ENCODE peak calls at places on chromosomes 12 and 14, in nine cellular contexts. X, E, S, Q, T, I, B, G and Z are unnamed samples.

GRCh38 chr14:26323781-26324363 is 274.0 kb downstream of the NOVA1 start:
- DNase-seq in X (no peak), E (no peak), S (no peak), Q (no peak), T (no peak), I (no peak), B (no peak), G (no peak), Z (no peak)

GRCh38 chr14:105144666-105145380 is 23.8 kb downstream of the JAG2 start:
- DNase-seq in X (no peak), E (no peak), S (peak; percentile 10), Q (no peak), T (no peak), I (no peak), B (no peak), G (no peak), Z (peak; percentile 48)

GRCh38 chr14:70858641-70859040 is 48.6 kb upstream of the PCNX1 start:
- DNase-seq in X (no peak), E (no peak), S (no peak), Q (no peak), T (no peak), I (no peak), B (no peak), G (no peak), Z (no peak)

GRCh38 chr12:91899056-91899455 is 246.6 kb downstream of the BTG1 start:
- DNase-seq in X (no peak), E (no peak), S (no peak), Q (no peak), T (no peak), I (no peak), B (no peak), G (no peak), Z (no peak)

GRCh38 chr12:11944321-11944720 is 126.4 kb upstream of the BCL2L14 start:
- DNase-seq in X (no peak), E (no peak), S (no peak), Q (no peak), T (no peak), I (no peak), B (no peak), G (no peak), Z (no peak)

GRCh38 chr12:93111791-93112208 is 182.7 kb upstream of the EEA1 start:
- DNase-seq in X (no peak), E (no peak), S (no peak), Q (no peak), T (peak; percentile 57), I (no peak), B (no peak), G (peak; percentile 20), Z (no peak)

GRCh38 chr12:4444031-4444430 is 1.6 kb downstream of the FGF6 start:
- DNase-seq in X (no peak), E (no peak), S (no peak), Q (no peak), T (no peak), I (no peak), B (no peak), G (no peak), Z (no peak)

GRCh38 chr12:118299791-118300460 is 72.8 kb downstream of the TAOK3 start:
- DNase-seq in X (no peak), E (no peak), S (no peak), Q (no peak), T (no peak), I (no peak), B (no peak), G (no peak), Z (no peak)

GRCh38 chr12:3101309-3102022 is 24.3 kb downstream of the TSPAN9 start:
- DNase-seq in X (no peak), E (no peak), S (no peak), Q (no peak), T (no peak), I (no peak), B (no peak), G (no peak), Z (no peak)

GRCh38 chr14:57136669-57137068 is 132.0 kb downstream of the EXOC5 start:
- DNase-seq in X (no peak), E (no peak), S (peak; percentile 38), Q (no peak), T (no peak), I (no peak), B (no peak), G (no peak), Z (peak; percentile 49)

GRCh38 chr12:54439521-54440255 is 20.6 kb upstream of the ITGA5 start:
- DNase-seq in X (no peak), E (no peak), S (no peak), Q (peak; percentile 87), T (peak; percentile 84), I (peak; percentile 64), B (peak; percentile 84), G (peak; percentile 85), Z (peak; percentile 65)

GRCh38 chr12:88336071-88336768 is 194.1 kb downstream of the TMTC3 start:
- DNase-seq in X (no peak), E (no peak), S (no peak), Q (no peak), T (no peak), I (no peak), B (no peak), G (no peak), Z (no peak)

GRCh38 chr12:32519047-32519446 is 119.7 kb downstream of the FGD4 start:
- DNase-seq in X (no peak), E (no peak), S (no peak), Q (no peak), T (no peak), I (no peak), B (no peak), G (no peak), Z (no peak)

GRCh38 chr14:79016828-79017505 is 846.8 kb downstream of the NRXN3 start:
- DNase-seq in X (no peak), E (no peak), S (no peak), Q (peak; percentile 92), T (peak; percentile 76), I (peak; percentile 70), B (no peak), G (peak; percentile 88), Z (no peak)

GRCh38 chr12:94793191-94793595 is 142.8 kb upstream of the TMCC3 start:
- DNase-seq in X (no peak), E (no peak), S (no peak), Q (no peak), T (no peak), I (no peak), B (no peak), G (no peak), Z (peak; percentile 74)

GRCh38 chr12:106736051-106736957 is 38.2 kb upstream of the RIC8B start:
- DNase-seq in X (no peak), E (no peak), S (no peak), Q (no peak), T (no peak), I (no peak), B (no peak), G (no peak), Z (peak; percentile 55)

GRCh38 chr12:124481772-124482566 is 85.4 kb downstream of the NCOR2 start:
- DNase-seq in X (no peak), E (no peak), S (no peak), Q (no peak), T (no peak), I (no peak), B (no peak), G (no peak), Z (no peak)

GRCh38 chr12:118034429-118035193 is 18.1 kb downstream of the RFC5 start:
- DNase-seq in X (no peak), E (no peak), S (no peak), Q (peak; percentile 71), T (peak; percentile 60), I (peak; percentile 33), B (peak; percentile 66), G (peak; percentile 80), Z (peak; percentile 80)

GRCh38 chr14:61749867-61750266 is 12.4 kb upstream of the SNAPC1 start:
- DNase-seq in X (no peak), E (no peak), S (no peak), Q (no peak), T (no peak), I (no peak), B (peak; percentile 40), G (no peak), Z (no peak)

GRCh38 chr12:104411826-104412626 is 44.7 kb upstream of the CHST11 start:
- DNase-seq in X (no peak), E (no peak), S (no peak), Q (no peak), T (peak; percentile 39), I (no peak), B (peak; percentile 2), G (peak; percentile 31), Z (peak; percentile 70)

GRCh38 chr12:21827135-21827534 is 52.6 kb upstream of the KCNJ8 start:
- DNase-seq in X (no peak), E (no peak), S (no peak), Q (no peak), T (no peak), I (no peak), B (no peak), G (no peak), Z (no peak)

GRCh38 chr12:29428630-29429029 is 47.7 kb upstream of the ERGIC2 start:
- DNase-seq in X (no peak), E (no peak), S (no peak), Q (peak; percentile 91), T (peak; percentile 95), I (peak; percentile 73), B (peak; percentile 86), G (peak; percentile 43), Z (no peak)

GRCh38 chr12:4031703-4032291 is 158.6 kb upstream of the PARP11 start:
- DNase-seq in X (no peak), E (no peak), S (peak; percentile 20), Q (no peak), T (peak; percentile 22), I (peak; percentile 7), B (peak; percentile 53), G (peak; percentile 68), Z (peak; percentile 71)

GRCh38 chr12:64633940-64634337 is 23.6 kb downstream of the RASSF3 start:
- DNase-seq in X (no peak), E (no peak), S (peak; percentile 46), Q (peak; percentile 74), T (peak; percentile 74), I (peak; percentile 64), B (peak; percentile 42), G (peak; percentile 72), Z (peak; percentile 66)

GRCh38 chr14:101178184-101179072 is 274.9 kb upstream of the RTL1 start:
- DNase-seq in X (no peak), E (no peak), S (no peak), Q (no peak), T (no peak), I (no peak), B (no peak), G (no peak), Z (no peak)

GRCh38 chr12:76720068-76720467 is 43.8 kb upstream of the ZDHHC17 start:
- DNase-seq in X (no peak), E (no peak), S (no peak), Q (peak; percentile 61), T (peak; percentile 40), I (peak; percentile 88), B (peak; percentile 20), G (peak; percentile 78), Z (no peak)

GRCh38 chr12:114399664-114400211 is 6.2 kb downstream of the TBX5 start:
- DNase-seq in X (no peak), E (no peak), S (no peak), Q (no peak), T (no peak), I (no peak), B (no peak), G (peak; percentile 94), Z (peak; percentile 98)

GRCh38 chr12:117863004-117863709 is 105.6 kb downstream of the KSR2 start:
- DNase-seq in X (no peak), E (no peak), S (no peak), Q (peak; percentile 33), T (no peak), I (no peak), B (no peak), G (peak; percentile 57), Z (no peak)

GRCh38 chr12:108305520-108305919 is 33.6 kb downstream of the CMKLR1 start:
- DNase-seq in X (no peak), E (no peak), S (peak; percentile 92), Q (peak; percentile 83), T (peak; percentile 76), I (peak; percentile 59), B (peak; percentile 35), G (peak; percentile 77), Z (no peak)

GRCh38 chr12:8065991-8066594 is at the start of gene C3AR1:
- DNase-seq in X (no peak), E (no peak), S (no peak), Q (peak; percentile 73), T (peak; percentile 72), I (peak; percentile 70), B (peak; percentile 77), G (peak; percentile 88), Z (no peak)

GRCh38 chr14:64707661-64708060 is 3.4 kb downstream of the PLEKHG3 start:
- DNase-seq in X (no peak), E (no peak), S (no peak), Q (peak; percentile 80), T (peak; percentile 72), I (peak; percentile 66), B (peak; percentile 74), G (peak; percentile 95), Z (peak; percentile 53)